ENCODE peak calls at places on chromosomes 1 and 21, in four cellular contexts. One of them, this sample, is unnamed.

GRCh38 chr1:204146965-204147364 is 4.9 kb downstream of the ETNK2 start:
- DNase-seq in IMR-90: no peak
- DNase-seq in heart left ventricle: no peak
- DNase-seq in colonic mucosa: no peak
- DNase-seq in this sample: no peak

GRCh38 chr1:23553206-23553895 is 6.0 kb downstream of the ID3 start:
- DNase-seq in IMR-90: no peak
- DNase-seq in heart left ventricle: no peak
- DNase-seq in colonic mucosa: no peak
- DNase-seq in this sample: no peak

GRCh38 chr1:198837276-198838021 is 198.6 kb downstream of the PTPRC start:
- DNase-seq in IMR-90: no peak
- DNase-seq in heart left ventricle: no peak
- DNase-seq in colonic mucosa: peak; percentile 49
- DNase-seq in this sample: no peak

GRCh38 chr1:32761253-32761877 is 55.8 kb downstream of the YARS1 start:
- DNase-seq in IMR-90: peak; percentile 81
- DNase-seq in heart left ventricle: no peak
- DNase-seq in colonic mucosa: peak; percentile 80
- DNase-seq in this sample: peak; percentile 30

GRCh38 chr1:152067929-152068328 is 20.9 kb downstream of the TCHHL1 start:
- DNase-seq in IMR-90: no peak
- DNase-seq in heart left ventricle: no peak
- DNase-seq in colonic mucosa: no peak
- DNase-seq in this sample: no peak

GRCh38 chr1:116172666-116173065 is 61.5 kb downstream of the MAB21L3 start:
- DNase-seq in IMR-90: no peak
- DNase-seq in heart left ventricle: no peak
- DNase-seq in colonic mucosa: peak; percentile 15
- DNase-seq in this sample: no peak

GRCh38 chr1:12161662-12162458 is 4.9 kb upstream of the TNFRSF1B start:
- DNase-seq in IMR-90: peak; percentile 94
- DNase-seq in heart left ventricle: peak; percentile 92
- DNase-seq in colonic mucosa: peak; percentile 92
- DNase-seq in this sample: peak; percentile 33

GRCh38 chr21:29499734-29500343 is 201.1 kb downstream of the BACH1 start:
- DNase-seq in IMR-90: no peak
- DNase-seq in heart left ventricle: no peak
- DNase-seq in colonic mucosa: no peak
- DNase-seq in this sample: peak; percentile 60

GRCh38 chr1:193417945-193418744 is 231.7 kb upstream of the B3GALT2 start:
- DNase-seq in IMR-90: peak; percentile 58
- DNase-seq in heart left ventricle: no peak
- DNase-seq in colonic mucosa: no peak
- DNase-seq in this sample: no peak

GRCh38 chr1:211920141-211920572 is 89.6 kb upstream of the LPGAT1 start:
- DNase-seq in IMR-90: peak; percentile 69
- DNase-seq in heart left ventricle: peak; percentile 25
- DNase-seq in colonic mucosa: peak; percentile 60
- DNase-seq in this sample: no peak

GRCh38 chr1:200388791-200389190 is 21.0 kb downstream of the ZNF281 start:
- DNase-seq in IMR-90: no peak
- DNase-seq in heart left ventricle: no peak
- DNase-seq in colonic mucosa: no peak
- DNase-seq in this sample: no peak

GRCh38 chr1:228430243-228430642 is 13.6 kb upstream of the TRIM17 start:
- DNase-seq in IMR-90: no peak
- DNase-seq in heart left ventricle: no peak
- DNase-seq in colonic mucosa: no peak
- DNase-seq in this sample: no peak

GRCh38 chr1:5481889-5482288 is 510.3 kb downstream of the NPHP4 start:
- DNase-seq in IMR-90: no peak
- DNase-seq in heart left ventricle: no peak
- DNase-seq in colonic mucosa: no peak
- DNase-seq in this sample: no peak

GRCh38 chr1:4602536-4603316 is 51.7 kb upstream of the AJAP1 start:
- DNase-seq in IMR-90: no peak
- DNase-seq in heart left ventricle: no peak
- DNase-seq in colonic mucosa: no peak
- DNase-seq in this sample: no peak

GRCh38 chr1:204562075-204562990 is 46.1 kb downstream of the MDM4 start:
- DNase-seq in IMR-90: no peak
- DNase-seq in heart left ventricle: no peak
- DNase-seq in colonic mucosa: no peak
- DNase-seq in this sample: no peak

GRCh38 chr1:4961935-4962645 is 307.7 kb downstream of the AJAP1 start:
- DNase-seq in IMR-90: no peak
- DNase-seq in heart left ventricle: no peak
- DNase-seq in colonic mucosa: no peak
- DNase-seq in this sample: no peak

GRCh38 chr1:202149566-202149965 is 5.0 kb upstream of the ARL8A start:
- DNase-seq in IMR-90: peak; percentile 28
- DNase-seq in heart left ventricle: no peak
- DNase-seq in colonic mucosa: no peak
- DNase-seq in this sample: no peak

GRCh38 chr1:66294692-66295384 is 239.1 kb upstream of the SGIP1 start:
- DNase-seq in IMR-90: peak; percentile 70
- DNase-seq in heart left ventricle: no peak
- DNase-seq in colonic mucosa: no peak
- DNase-seq in this sample: no peak

GRCh38 chr1:113980120-113980519 is 846 bp downstream of the OLFML3 start:
- DNase-seq in IMR-90: peak; percentile 46
- DNase-seq in heart left ventricle: peak; percentile 59
- DNase-seq in colonic mucosa: peak; percentile 50
- DNase-seq in this sample: peak; percentile 76

GRCh38 chr1:98468111-98468717 is 193.3 kb upstream of the SNX7 start:
- DNase-seq in IMR-90: peak; percentile 81
- DNase-seq in heart left ventricle: no peak
- DNase-seq in colonic mucosa: no peak
- DNase-seq in this sample: peak; percentile 20

GRCh38 chr1:220819627-220820026 is 32.9 kb downstream of the MTARC1 start:
- DNase-seq in IMR-90: no peak
- DNase-seq in heart left ventricle: no peak
- DNase-seq in colonic mucosa: no peak
- DNase-seq in this sample: no peak

GRCh38 chr1:212261361-212261929 is 23.8 kb upstream of the PPP2R5A start:
- DNase-seq in IMR-90: no peak
- DNase-seq in heart left ventricle: no peak
- DNase-seq in colonic mucosa: no peak
- DNase-seq in this sample: no peak

DNA sequence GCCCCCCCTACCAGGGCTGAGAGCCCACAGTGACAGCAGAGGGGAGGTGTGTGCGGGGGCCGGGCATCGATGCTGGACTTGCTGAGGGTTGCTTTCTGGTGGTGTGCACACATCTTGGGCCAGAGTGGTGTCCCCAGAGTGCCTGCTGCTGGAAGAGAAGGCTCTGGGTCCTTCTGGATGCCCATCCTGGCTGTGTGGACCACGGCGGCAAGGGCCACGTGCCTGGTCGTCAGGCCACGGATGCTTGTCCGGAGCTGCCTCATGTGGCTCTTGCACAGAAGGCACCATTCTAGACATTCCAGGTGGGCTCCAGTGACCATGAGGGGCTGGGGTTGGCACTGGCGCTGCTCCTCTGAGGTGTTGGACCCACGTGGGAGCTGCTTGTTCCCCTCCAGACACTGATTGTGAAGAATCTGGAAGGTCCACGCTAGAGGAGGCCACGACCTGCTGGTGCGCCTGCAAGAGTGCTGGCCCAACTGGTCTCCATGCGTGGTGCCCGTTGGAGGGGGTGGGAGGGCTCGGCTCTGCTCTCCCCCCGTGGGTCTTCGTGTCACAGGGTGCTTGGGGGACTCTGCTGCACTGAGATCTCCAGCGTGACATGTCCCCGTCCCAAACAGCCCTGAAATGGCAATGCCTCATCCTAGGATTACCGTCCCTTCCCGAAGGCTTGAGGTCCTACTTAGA is 25.8 kb downstream of the SKI start:
- DNase-seq in IMR-90: no peak
- DNase-seq in heart left ventricle: no peak
- DNase-seq in colonic mucosa: no peak
- DNase-seq in this sample: no peak
- H3K4me1 ChIP-seq in IMR-90: peaks cover 14% of the 10 kb centered on the region
- H3K4me1 ChIP-seq in heart left ventricle: peaks cover 79% of the 10 kb centered on the region
- H3K4me1 ChIP-seq in colonic mucosa: peaks cover 28% of the 10 kb centered on the region
- H3K4me1 ChIP-seq in this sample: no peaks in the 10 kb centered on the region

GRCh38 chr21:44295646-44296045 is 4.2 kb upstream of the PFKL start:
- DNase-seq in IMR-90: no peak
- DNase-seq in heart left ventricle: no peak
- DNase-seq in colonic mucosa: no peak
- DNase-seq in this sample: no peak
- H3K4me1 ChIP-seq in IMR-90: peaks cover 6% of the 10 kb centered on the region
- H3K4me1 ChIP-seq in heart left ventricle: peaks cover 29% of the 10 kb centered on the region
- H3K4me1 ChIP-seq in colonic mucosa: no peaks in the 10 kb centered on the region
- H3K4me1 ChIP-seq in this sample: no peaks in the 10 kb centered on the region

GRCh38 chr1:183822081-183822611 is 17.2 kb downstream of the RGL1 start:
- DNase-seq in IMR-90: peak; percentile 44
- DNase-seq in heart left ventricle: no peak
- DNase-seq in colonic mucosa: no peak
- DNase-seq in this sample: no peak
- H3K4me1 ChIP-seq in IMR-90: peaks cover 7% of the 10 kb centered on the region
- H3K4me1 ChIP-seq in heart left ventricle: peaks cover 49% of the 10 kb centered on the region
- H3K4me1 ChIP-seq in colonic mucosa: no peaks in the 10 kb centered on the region
- H3K4me1 ChIP-seq in this sample: no peaks in the 10 kb centered on the region

GRCh38 chr1:177631770-177632169 is 338.1 kb downstream of the SEC16B start:
- DNase-seq in IMR-90: no peak
- DNase-seq in heart left ventricle: no peak
- DNase-seq in colonic mucosa: no peak
- DNase-seq in this sample: no peak

GRCh38 chr1:177627148-177627910 is 342.5 kb downstream of the SEC16B start:
- DNase-seq in IMR-90: no peak
- DNase-seq in heart left ventricle: no peak
- DNase-seq in colonic mucosa: no peak
- DNase-seq in this sample: no peak

GRCh38 chr1:177629526-177629925 is 340.3 kb downstream of the SEC16B start:
- DNase-seq in IMR-90: peak; percentile 20
- DNase-seq in heart left ventricle: no peak
- DNase-seq in colonic mucosa: no peak
- DNase-seq in this sample: no peak

GRCh38 chr1:177632923-177633322 is 336.9 kb downstream of the SEC16B start:
- DNase-seq in IMR-90: no peak
- DNase-seq in heart left ventricle: no peak
- DNase-seq in colonic mucosa: no peak
- DNase-seq in this sample: no peak
- H3K4me1 ChIP-seq in IMR-90: no peaks in the 10 kb centered on the region
- H3K4me1 ChIP-seq in heart left ventricle: no peaks in the 10 kb centered on the region
- H3K4me1 ChIP-seq in colonic mucosa: no peaks in the 10 kb centered on the region
- H3K4me1 ChIP-seq in this sample: no peaks in the 10 kb centered on the region

GRCh38 chr1:231933711-231934626 is 307.4 kb downstream of the DISC1 start:
- DNase-seq in IMR-90: no peak
- DNase-seq in heart left ventricle: no peak
- DNase-seq in colonic mucosa: peak; percentile 23
- DNase-seq in this sample: no peak
- H3K4me1 ChIP-seq in IMR-90: peaks cover 2% of the 10 kb centered on the region
- H3K4me1 ChIP-seq in heart left ventricle: peaks cover 62% of the 10 kb centered on the region
- H3K4me1 ChIP-seq in colonic mucosa: no peaks in the 10 kb centered on the region
- H3K4me1 ChIP-seq in this sample: peaks cover 48% of the 10 kb centered on the region

DNA sequence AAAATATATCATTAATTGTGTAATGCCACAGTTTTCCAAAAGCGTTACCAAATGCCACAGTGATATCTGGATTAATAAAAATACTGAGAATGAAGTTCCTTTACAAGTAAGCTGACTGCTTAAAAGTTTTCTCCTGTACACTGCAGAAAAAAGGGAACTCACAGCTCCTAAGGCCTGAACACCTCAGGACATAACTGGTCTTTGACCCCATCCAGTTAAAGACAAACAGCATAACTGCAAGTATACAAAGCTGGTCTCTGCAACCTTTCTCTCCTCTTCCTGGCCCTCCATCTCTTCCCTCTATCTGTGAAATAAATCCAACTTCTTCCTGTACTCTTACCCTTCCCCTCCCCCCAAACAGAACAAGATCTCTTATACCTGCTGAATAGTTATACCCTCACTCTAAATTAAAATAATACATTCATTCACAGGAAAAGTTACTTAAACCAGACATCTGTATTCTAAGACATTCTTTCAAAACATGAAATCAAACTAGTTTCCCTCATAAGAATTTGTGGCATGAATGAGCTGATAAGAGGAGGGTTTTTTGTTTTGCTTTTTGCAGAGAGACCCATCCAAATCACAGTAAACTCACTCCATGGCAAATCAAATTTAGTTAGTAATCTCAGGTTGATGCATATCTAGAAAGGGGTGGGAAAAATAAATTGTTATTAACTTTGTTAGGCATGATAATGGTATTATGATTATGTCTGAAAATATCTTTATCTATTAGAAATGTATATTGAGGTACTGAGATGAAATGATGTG is 2.9 kb downstream of the DIPK1A start:
- DNase-seq in IMR-90: no peak
- DNase-seq in heart left ventricle: no peak
- DNase-seq in colonic mucosa: no peak
- DNase-seq in this sample: no peak
- H3K4me1 ChIP-seq in IMR-90: no peaks in the 10 kb centered on the region
- H3K4me1 ChIP-seq in heart left ventricle: peaks cover 7% of the 10 kb centered on the region
- H3K4me1 ChIP-seq in colonic mucosa: peaks cover 7% of the 10 kb centered on the region
- H3K4me1 ChIP-seq in this sample: no peaks in the 10 kb centered on the region

DNA sequence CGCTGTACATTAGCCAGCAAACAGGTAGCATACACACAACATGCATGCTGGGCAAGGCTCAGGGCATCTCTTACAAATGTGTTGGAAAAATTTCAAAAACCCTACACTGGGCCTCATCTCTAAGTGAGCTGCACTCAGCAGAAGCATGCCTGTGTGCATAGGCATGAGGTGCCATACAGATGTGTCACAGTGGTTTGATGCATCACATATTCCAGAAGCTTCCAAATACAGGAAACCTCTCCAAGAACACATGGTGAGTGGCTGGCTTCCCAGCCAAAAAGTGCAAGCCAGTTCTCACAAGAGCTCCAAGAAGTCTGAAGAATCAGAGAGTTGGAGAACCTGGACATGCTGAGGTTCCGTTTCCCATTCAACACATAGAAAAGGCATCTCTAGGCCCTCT is 58.3 kb downstream of the CD46 start:
- DNase-seq in IMR-90: peak; percentile 77
- DNase-seq in heart left ventricle: no peak
- DNase-seq in colonic mucosa: no peak
- DNase-seq in this sample: no peak
- H3K4me1 ChIP-seq in IMR-90: peaks cover 14% of the 10 kb centered on the region
- H3K4me1 ChIP-seq in heart left ventricle: peaks cover 99% of the 10 kb centered on the region
- H3K4me1 ChIP-seq in colonic mucosa: peaks cover 27% of the 10 kb centered on the region
- H3K4me1 ChIP-seq in this sample: peaks cover 3% of the 10 kb centered on the region